ENCODE peak calls at places on chromosomes 7 and 10, in nine cellular contexts. One of them, this sample, is unnamed.

GRCh38 chr10:74056081-74056818 is 58.3 kb downstream of the VCL start:
- DNase-seq in tibial nerve: no peak
- DNase-seq in skeletal muscle cell: no peak
- DNase-seq in cardiac muscle cell: peak
- DNase-seq in CD8-positive, alpha-beta memory T cell: no peak
- DNase-seq in activated CD4-positive, alpha-beta T cell treated with anti-CD3 and anti-CD28 coated beads, Interleukin-2, amount 50 U/mL, for 24 hours: no peak
- DNase-seq in LoVo: peak
- DNase-seq in stimulated activated CD8-positive, alpha-beta memory T cell treated with anti-CD3 and anti-CD28 coated beads, Interleukin-2, amount 100 ng/mL, for 1 hour: no peak
- DNase-seq in HFF-Myc: no peak
- DNase-seq in this sample: no peak

GRCh38 chr7:132472463-132473120 is 103.7 kb downstream of the PLXNA4 start:
- DNase-seq in tibial nerve: no peak
- DNase-seq in skeletal muscle cell: peak
- DNase-seq in cardiac muscle cell: peak
- DNase-seq in CD8-positive, alpha-beta memory T cell: no peak
- DNase-seq in activated CD4-positive, alpha-beta T cell treated with anti-CD3 and anti-CD28 coated beads, Interleukin-2, amount 50 U/mL, for 24 hours: no peak
- DNase-seq in LoVo: no peak
- DNase-seq in stimulated activated CD8-positive, alpha-beta memory T cell treated with anti-CD3 and anti-CD28 coated beads, Interleukin-2, amount 100 ng/mL, for 1 hour: no peak
- DNase-seq in HFF-Myc: no peak
- DNase-seq in this sample: no peak

GRCh38 chr10:21449288-21449966 is 76.1 kb downstream of the SKIDA1 start:
- DNase-seq in tibial nerve: no peak
- DNase-seq in skeletal muscle cell: no peak
- DNase-seq in cardiac muscle cell: no peak
- DNase-seq in CD8-positive, alpha-beta memory T cell: no peak
- DNase-seq in activated CD4-positive, alpha-beta T cell treated with anti-CD3 and anti-CD28 coated beads, Interleukin-2, amount 50 U/mL, for 24 hours: no peak
- DNase-seq in LoVo: no peak
- DNase-seq in stimulated activated CD8-positive, alpha-beta memory T cell treated with anti-CD3 and anti-CD28 coated beads, Interleukin-2, amount 100 ng/mL, for 1 hour: no peak
- DNase-seq in HFF-Myc: no peak
- DNase-seq in this sample: no peak

GRCh38 chr7:22846961-22847360 is 24.3 kb upstream of the TOMM7 start:
- DNase-seq in tibial nerve: no peak
- DNase-seq in skeletal muscle cell: no peak
- DNase-seq in cardiac muscle cell: no peak
- DNase-seq in CD8-positive, alpha-beta memory T cell: no peak
- DNase-seq in activated CD4-positive, alpha-beta T cell treated with anti-CD3 and anti-CD28 coated beads, Interleukin-2, amount 50 U/mL, for 24 hours: no peak
- DNase-seq in LoVo: no peak
- DNase-seq in stimulated activated CD8-positive, alpha-beta memory T cell treated with anti-CD3 and anti-CD28 coated beads, Interleukin-2, amount 100 ng/mL, for 1 hour: no peak
- DNase-seq in HFF-Myc: no peak
- DNase-seq in this sample: no peak

GRCh38 chr7:28900311-28900710 is 57.8 kb downstream of the TRIL start:
- DNase-seq in tibial nerve: no peak
- DNase-seq in skeletal muscle cell: peak
- DNase-seq in cardiac muscle cell: no peak
- DNase-seq in CD8-positive, alpha-beta memory T cell: no peak
- DNase-seq in activated CD4-positive, alpha-beta T cell treated with anti-CD3 and anti-CD28 coated beads, Interleukin-2, amount 50 U/mL, for 24 hours: no peak
- DNase-seq in LoVo: no peak
- DNase-seq in stimulated activated CD8-positive, alpha-beta memory T cell treated with anti-CD3 and anti-CD28 coated beads, Interleukin-2, amount 100 ng/mL, for 1 hour: no peak
- DNase-seq in HFF-Myc: no peak
- DNase-seq in this sample: no peak

GRCh38 chr10:133176546-133176945 is 16.5 kb downstream of the KNDC1 start:
- DNase-seq in tibial nerve: no peak
- DNase-seq in skeletal muscle cell: no peak
- DNase-seq in cardiac muscle cell: no peak
- DNase-seq in CD8-positive, alpha-beta memory T cell: no peak
- DNase-seq in activated CD4-positive, alpha-beta T cell treated with anti-CD3 and anti-CD28 coated beads, Interleukin-2, amount 50 U/mL, for 24 hours: no peak
- DNase-seq in LoVo: no peak
- DNase-seq in stimulated activated CD8-positive, alpha-beta memory T cell treated with anti-CD3 and anti-CD28 coated beads, Interleukin-2, amount 100 ng/mL, for 1 hour: no peak
- DNase-seq in HFF-Myc: no peak
- DNase-seq in this sample: no peak

GRCh38 chr7:116672596-116673503 is 854 bp downstream of the MET start:
- DNase-seq in tibial nerve: no peak
- DNase-seq in skeletal muscle cell: no peak
- DNase-seq in cardiac muscle cell: peak
- DNase-seq in CD8-positive, alpha-beta memory T cell: no peak
- DNase-seq in activated CD4-positive, alpha-beta T cell treated with anti-CD3 and anti-CD28 coated beads, Interleukin-2, amount 50 U/mL, for 24 hours: no peak
- DNase-seq in LoVo: peak
- DNase-seq in stimulated activated CD8-positive, alpha-beta memory T cell treated with anti-CD3 and anti-CD28 coated beads, Interleukin-2, amount 100 ng/mL, for 1 hour: no peak
- DNase-seq in HFF-Myc: no peak
- DNase-seq in this sample: no peak

GRCh38 chr10:52004342-52004949 is 305.1 kb upstream of the CSTF2T start:
- DNase-seq in tibial nerve: no peak
- DNase-seq in skeletal muscle cell: no peak
- DNase-seq in cardiac muscle cell: peak
- DNase-seq in CD8-positive, alpha-beta memory T cell: no peak
- DNase-seq in activated CD4-positive, alpha-beta T cell treated with anti-CD3 and anti-CD28 coated beads, Interleukin-2, amount 50 U/mL, for 24 hours: no peak
- DNase-seq in LoVo: peak
- DNase-seq in stimulated activated CD8-positive, alpha-beta memory T cell treated with anti-CD3 and anti-CD28 coated beads, Interleukin-2, amount 100 ng/mL, for 1 hour: no peak
- DNase-seq in HFF-Myc: peak
- DNase-seq in this sample: no peak

GRCh38 chr7:38796636-38797501 is 112.1 kb downstream of the VPS41 start:
- DNase-seq in tibial nerve: peak
- DNase-seq in skeletal muscle cell: peak
- DNase-seq in cardiac muscle cell: peak
- DNase-seq in CD8-positive, alpha-beta memory T cell: peak
- DNase-seq in activated CD4-positive, alpha-beta T cell treated with anti-CD3 and anti-CD28 coated beads, Interleukin-2, amount 50 U/mL, for 24 hours: no peak
- DNase-seq in LoVo: peak
- DNase-seq in stimulated activated CD8-positive, alpha-beta memory T cell treated with anti-CD3 and anti-CD28 coated beads, Interleukin-2, amount 100 ng/mL, for 1 hour: no peak
- DNase-seq in HFF-Myc: peak
- DNase-seq in this sample: no peak